ENCODE peak calls at places on chromosomes 12 and 14, in seven cellular contexts. One of them, this sample, is unnamed. For H3K36me3, the result is how much of the 10 kb centered on the place peaks cover.

GRCh38 chr12:6171409-6172015 is 28.7 kb upstream of the CD9 start:
- DNase-seq in mucosa of descending colon: no peak
- DNase-seq in spleen: no peak
- DNase-seq in Peyer's patch: peak
- DNase-seq in tibial nerve: no peak
- DNase-seq in esophagus squamous epithelium: no peak
- DNase-seq in tibial artery: peak
- DNase-seq in this sample: no peak

GRCh38 chr14:24430682-24431568 is 1.2 kb downstream of the KHNYN start:
- DNase-seq in mucosa of descending colon: peak
- DNase-seq in spleen: peak
- DNase-seq in Peyer's patch: no peak
- DNase-seq in tibial nerve: no peak
- DNase-seq in esophagus squamous epithelium: no peak
- DNase-seq in tibial artery: no peak
- DNase-seq in this sample: no peak

GRCh38 chr12:602700-603068 is 60.6 kb downstream of the NINJ2 start:
- DNase-seq in mucosa of descending colon: no peak
- DNase-seq in spleen: no peak
- DNase-seq in Peyer's patch: no peak
- DNase-seq in tibial nerve: no peak
- DNase-seq in esophagus squamous epithelium: no peak
- DNase-seq in tibial artery: no peak
- DNase-seq in this sample: no peak

GRCh38 chr14:53954551-53955233 is 1.9 kb downstream of the BMP4 start:
- DNase-seq in mucosa of descending colon: peak
- DNase-seq in spleen: peak
- DNase-seq in Peyer's patch: peak
- DNase-seq in tibial nerve: peak
- DNase-seq in esophagus squamous epithelium: no peak
- DNase-seq in tibial artery: peak
- DNase-seq in this sample: no peak

GRCh38 chr14:64645220-64645891 is 58.9 kb upstream of the PLEKHG3 start:
- DNase-seq in mucosa of descending colon: no peak
- DNase-seq in spleen: no peak
- DNase-seq in Peyer's patch: no peak
- DNase-seq in tibial nerve: peak
- DNase-seq in esophagus squamous epithelium: no peak
- DNase-seq in tibial artery: no peak
- DNase-seq in this sample: no peak

GRCh38 chr14:101849640-101850039 is 88.1 kb downstream of the PPP2R5C start:
- DNase-seq in mucosa of descending colon: no peak
- DNase-seq in spleen: no peak
- DNase-seq in Peyer's patch: no peak
- DNase-seq in tibial nerve: no peak
- DNase-seq in esophagus squamous epithelium: no peak
- DNase-seq in tibial artery: no peak
- DNase-seq in this sample: no peak

GRCh38 chr14:51472881-51473280 is 178.8 kb upstream of the FRMD6 start:
- DNase-seq in mucosa of descending colon: no peak
- DNase-seq in spleen: no peak
- DNase-seq in Peyer's patch: no peak
- DNase-seq in tibial nerve: no peak
- DNase-seq in esophagus squamous epithelium: no peak
- DNase-seq in tibial artery: no peak
- DNase-seq in this sample: no peak

GRCh38 chr14:22837059-22837749 is 819 bp downstream of the MMP14 start:
- DNase-seq in mucosa of descending colon: peak
- DNase-seq in spleen: peak
- DNase-seq in Peyer's patch: peak
- DNase-seq in tibial nerve: no peak
- DNase-seq in esophagus squamous epithelium: no peak
- DNase-seq in tibial artery: peak
- DNase-seq in this sample: peak

DNA sequence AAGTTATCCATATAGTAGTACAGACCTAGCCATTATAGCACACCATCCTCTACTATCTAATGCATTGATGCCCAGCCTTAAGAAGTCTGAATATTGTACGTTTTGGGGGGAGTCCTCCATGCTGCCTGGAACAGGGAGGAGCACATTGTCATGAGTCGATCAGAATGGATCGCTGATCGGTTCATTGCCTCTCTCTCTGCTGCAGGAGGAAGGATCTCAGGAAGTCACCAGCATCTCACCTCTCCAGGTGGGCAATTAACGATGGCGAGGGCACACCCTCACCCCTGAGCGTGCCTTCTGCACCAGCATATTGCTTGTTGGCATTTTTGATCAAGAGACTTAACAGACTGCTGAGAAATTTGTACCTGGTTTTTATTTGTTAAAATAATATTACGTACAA is 11.5 kb downstream of the CCND2 start:
- DNase-seq in mucosa of descending colon: no peak
- DNase-seq in spleen: no peak
- DNase-seq in Peyer's patch: no peak
- DNase-seq in tibial nerve: no peak
- DNase-seq in esophagus squamous epithelium: no peak
- DNase-seq in tibial artery: no peak
- DNase-seq in this sample: no peak
- H3K36me3 ChIP-seq in mucosa of descending colon: under half
- H3K36me3 ChIP-seq in spleen: half or more
- H3K36me3 ChIP-seq in Peyer's patch: under half
- H3K36me3 ChIP-seq in tibial nerve: under half
- H3K36me3 ChIP-seq in esophagus squamous epithelium: under half
- H3K36me3 ChIP-seq in tibial artery: half or more
- H3K36me3 ChIP-seq in this sample: half or more

DNA sequence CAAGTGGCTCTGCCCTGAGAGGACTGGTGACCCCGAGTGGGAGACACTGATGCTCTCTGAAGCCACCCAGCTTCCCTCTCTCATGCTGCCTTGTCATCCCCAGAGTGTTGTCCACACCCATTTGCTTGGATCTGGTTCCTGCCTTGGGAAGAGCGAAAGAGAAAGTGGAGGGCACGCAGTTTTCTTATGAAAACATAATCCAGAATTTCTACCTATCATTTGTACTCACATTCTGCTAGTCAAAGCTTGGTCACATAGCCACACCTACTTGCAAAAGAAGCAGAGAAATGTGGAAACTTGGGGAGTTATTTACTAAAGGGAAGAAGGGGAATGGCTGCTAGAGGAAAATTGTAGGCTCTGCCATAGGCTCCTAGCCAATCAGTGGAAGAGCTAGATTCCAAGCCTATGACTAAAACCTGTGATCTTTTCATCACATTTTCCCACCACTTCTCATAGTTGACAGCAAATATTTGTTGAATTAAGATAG is 326.3 kb downstream of the ZFP36L1 start:
- DNase-seq in mucosa of descending colon: no peak
- DNase-seq in spleen: no peak
- DNase-seq in Peyer's patch: no peak
- DNase-seq in tibial nerve: no peak
- DNase-seq in esophagus squamous epithelium: no peak
- DNase-seq in tibial artery: peak
- DNase-seq in this sample: peak
- H3K4me3 ChIP-seq in mucosa of descending colon: no peak
- H3K4me3 ChIP-seq in spleen: no peak
- H3K4me3 ChIP-seq in Peyer's patch: no peak
- H3K4me3 ChIP-seq in tibial nerve: no peak
- H3K4me3 ChIP-seq in esophagus squamous epithelium: peak
- H3K4me3 ChIP-seq in tibial artery: no peak
- H3K4me3 ChIP-seq in this sample: no peak

DNA sequence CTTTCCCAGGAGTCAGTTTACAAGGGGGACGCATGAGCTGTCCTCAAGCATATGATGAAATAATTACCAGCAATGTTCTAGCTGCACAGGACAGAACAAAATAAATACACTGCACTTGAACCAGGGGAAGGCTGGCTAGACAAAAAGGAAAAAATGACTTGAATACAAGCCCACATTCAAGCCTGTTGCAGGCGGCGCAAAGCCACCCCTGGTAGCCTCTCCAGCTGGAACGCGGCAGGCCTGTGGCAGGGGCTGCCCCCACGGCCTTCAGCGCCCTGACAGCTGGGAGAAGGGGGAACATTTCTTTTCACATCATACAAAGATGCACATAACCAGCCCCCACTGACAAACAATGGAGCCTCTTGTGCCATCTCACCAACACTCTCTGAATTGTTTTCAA is 57.1 kb downstream of the TRAFD1 start:
- DNase-seq in mucosa of descending colon: no peak
- DNase-seq in spleen: peak
- DNase-seq in Peyer's patch: no peak
- DNase-seq in tibial nerve: no peak
- DNase-seq in esophagus squamous epithelium: no peak
- DNase-seq in tibial artery: no peak
- DNase-seq in this sample: no peak
- H3K36me3 ChIP-seq in mucosa of descending colon: under half
- H3K36me3 ChIP-seq in spleen: half or more
- H3K36me3 ChIP-seq in Peyer's patch: under half
- H3K36me3 ChIP-seq in tibial nerve: under half
- H3K36me3 ChIP-seq in esophagus squamous epithelium: under half
- H3K36me3 ChIP-seq in tibial artery: half or more
- H3K36me3 ChIP-seq in this sample: half or more

GRCh38 chr14:104135121-104135903 is 3.1 kb upstream of the KIF26A start:
- DNase-seq in mucosa of descending colon: peak
- DNase-seq in spleen: peak
- DNase-seq in Peyer's patch: no peak
- DNase-seq in tibial nerve: no peak
- DNase-seq in esophagus squamous epithelium: no peak
- DNase-seq in tibial artery: no peak
- DNase-seq in this sample: no peak
- H3K4me3 ChIP-seq in mucosa of descending colon: no peak
- H3K4me3 ChIP-seq in spleen: no peak
- H3K4me3 ChIP-seq in Peyer's patch: no peak
- H3K4me3 ChIP-seq in tibial nerve: no peak
- H3K4me3 ChIP-seq in esophagus squamous epithelium: no peak
- H3K4me3 ChIP-seq in tibial artery: no peak
- H3K4me3 ChIP-seq in this sample: no peak

GRCh38 chr14:50360093-50360492 is 36.6 kb downstream of the CDKL1 start:
- DNase-seq in mucosa of descending colon: no peak
- DNase-seq in spleen: no peak
- DNase-seq in Peyer's patch: no peak
- DNase-seq in tibial nerve: no peak
- DNase-seq in esophagus squamous epithelium: no peak
- DNase-seq in tibial artery: no peak
- DNase-seq in this sample: no peak
- H3K36me3 ChIP-seq in mucosa of descending colon: under half
- H3K36me3 ChIP-seq in spleen: under half
- H3K36me3 ChIP-seq in Peyer's patch: under half
- H3K36me3 ChIP-seq in tibial nerve: under half
- H3K36me3 ChIP-seq in esophagus squamous epithelium: under half
- H3K36me3 ChIP-seq in tibial artery: under half
- H3K36me3 ChIP-seq in this sample: under half

GRCh38 chr14:68250950-68251765 is 431.6 kb downstream of the RAD51B start:
- DNase-seq in mucosa of descending colon: no peak
- DNase-seq in spleen: no peak
- DNase-seq in Peyer's patch: no peak
- DNase-seq in tibial nerve: no peak
- DNase-seq in esophagus squamous epithelium: no peak
- DNase-seq in tibial artery: no peak
- DNase-seq in this sample: no peak
- H3K4me3 ChIP-seq in mucosa of descending colon: no peak
- H3K4me3 ChIP-seq in spleen: no peak
- H3K4me3 ChIP-seq in Peyer's patch: no peak
- H3K4me3 ChIP-seq in tibial nerve: no peak
- H3K4me3 ChIP-seq in esophagus squamous epithelium: no peak
- H3K4me3 ChIP-seq in tibial artery: no peak
- H3K4me3 ChIP-seq in this sample: no peak